ENCODE peak calls at places on chromosome 1, in seven cellular contexts. One of them, this sample, is unnamed.

GRCh38 chr1:92929461-92929860 is 31.8 kb downstream of the DIPK1A start:
- DNase-seq in stimulated activated CD4-positive, alpha-beta T cell treated with anti-CD3 and anti-CD28 coated beads, Interleukin-12 subunit alpha, Interleukin-12 subunit beta, amount 100 ng/mL, for 24 hours: no peak
- DNase-seq in HTR-8/SVneo: no peak
- DNase-seq in Kasumi-1: no peak
- DNase-seq in left ventricle myocardium inferior: no peak
- DNase-seq in fibroblast of the conjunctiva: no peak
- DNase-seq in NCI-H446: no peak
- DNase-seq in this sample: no peak

GRCh38 chr1:185654199-185654951 is 79.8 kb upstream of the HMCN1 start:
- DNase-seq in fibroblast of the conjunctiva: no peak
- DNase-seq in NCI-H446: no peak
- DNase-seq in stimulated activated CD4-positive, alpha-beta T cell treated with anti-CD3 and anti-CD28 coated beads, Interleukin-12 subunit alpha, Interleukin-12 subunit beta, amount 100 ng/mL, for 24 hours: no peak
- DNase-seq in HTR-8/SVneo: no peak
- DNase-seq in left ventricle myocardium inferior: no peak
- DNase-seq in Kasumi-1: no peak
- DNase-seq in this sample: no peak

GRCh38 chr1:209587778-209588177 is 4.3 kb downstream of the CAMK1G start:
- DNase-seq in HTR-8/SVneo: peak
- DNase-seq in Kasumi-1: no peak
- DNase-seq in left ventricle myocardium inferior: no peak
- DNase-seq in stimulated activated CD4-positive, alpha-beta T cell treated with anti-CD3 and anti-CD28 coated beads, Interleukin-12 subunit alpha, Interleukin-12 subunit beta, amount 100 ng/mL, for 24 hours: no peak
- DNase-seq in fibroblast of the conjunctiva: no peak
- DNase-seq in NCI-H446: no peak
- DNase-seq in this sample: no peak

GRCh38 chr1:212106286-212106792 is 70.8 kb downstream of the DTL start:
- DNase-seq in fibroblast of the conjunctiva: no peak
- DNase-seq in HTR-8/SVneo: no peak
- DNase-seq in NCI-H446: no peak
- DNase-seq in stimulated activated CD4-positive, alpha-beta T cell treated with anti-CD3 and anti-CD28 coated beads, Interleukin-12 subunit alpha, Interleukin-12 subunit beta, amount 100 ng/mL, for 24 hours: no peak
- DNase-seq in left ventricle myocardium inferior: no peak
- DNase-seq in Kasumi-1: no peak
- DNase-seq in this sample: no peak

GRCh38 chr1:225847610-225848009 is 34.6 kb downstream of the TMEM63A start:
- DNase-seq in Kasumi-1: no peak
- DNase-seq in stimulated activated CD4-positive, alpha-beta T cell treated with anti-CD3 and anti-CD28 coated beads, Interleukin-12 subunit alpha, Interleukin-12 subunit beta, amount 100 ng/mL, for 24 hours: no peak
- DNase-seq in NCI-H446: no peak
- DNase-seq in left ventricle myocardium inferior: no peak
- DNase-seq in fibroblast of the conjunctiva: no peak
- DNase-seq in HTR-8/SVneo: no peak
- DNase-seq in this sample: no peak

GRCh38 chr1:205812271-205812877 is 624 bp downstream of the SLC41A1 start:
- DNase-seq in left ventricle myocardium inferior: no peak
- DNase-seq in Kasumi-1: no peak
- DNase-seq in HTR-8/SVneo: peak
- DNase-seq in NCI-H446: no peak
- DNase-seq in fibroblast of the conjunctiva: no peak
- DNase-seq in stimulated activated CD4-positive, alpha-beta T cell treated with anti-CD3 and anti-CD28 coated beads, Interleukin-12 subunit alpha, Interleukin-12 subunit beta, amount 100 ng/mL, for 24 hours: no peak
- DNase-seq in this sample: no peak

GRCh38 chr1:50368179-50369007 is 54.9 kb downstream of the DMRTA2 start:
- DNase-seq in fibroblast of the conjunctiva: no peak
- DNase-seq in stimulated activated CD4-positive, alpha-beta T cell treated with anti-CD3 and anti-CD28 coated beads, Interleukin-12 subunit alpha, Interleukin-12 subunit beta, amount 100 ng/mL, for 24 hours: no peak
- DNase-seq in HTR-8/SVneo: peak
- DNase-seq in left ventricle myocardium inferior: no peak
- DNase-seq in Kasumi-1: peak
- DNase-seq in NCI-H446: peak
- DNase-seq in this sample: no peak

GRCh38 chr1:41918450-41919043 is at the start of gene HIVEP3:
- DNase-seq in fibroblast of the conjunctiva: no peak
- DNase-seq in HTR-8/SVneo: no peak
- DNase-seq in Kasumi-1: no peak
- DNase-seq in left ventricle myocardium inferior: no peak
- DNase-seq in stimulated activated CD4-positive, alpha-beta T cell treated with anti-CD3 and anti-CD28 coated beads, Interleukin-12 subunit alpha, Interleukin-12 subunit beta, amount 100 ng/mL, for 24 hours: no peak
- DNase-seq in NCI-H446: peak
- DNase-seq in this sample: peak

GRCh38 chr1:98884864-98885263 is 119.8 kb downstream of the PLPPR5 start:
- DNase-seq in stimulated activated CD4-positive, alpha-beta T cell treated with anti-CD3 and anti-CD28 coated beads, Interleukin-12 subunit alpha, Interleukin-12 subunit beta, amount 100 ng/mL, for 24 hours: no peak
- DNase-seq in NCI-H446: no peak
- DNase-seq in fibroblast of the conjunctiva: no peak
- DNase-seq in Kasumi-1: no peak
- DNase-seq in left ventricle myocardium inferior: no peak
- DNase-seq in HTR-8/SVneo: no peak
- DNase-seq in this sample: no peak

This sample was measured in Ammon's horn.